ENCODE peak calls at places on chromosomes 13 and 19, in seven cellular contexts. E, Z, H, W, B, P and L are unnamed samples.

GRCh38 chr13:101624981-101625380 is 172.5 kb downstream of the ITGBL1 start:
- DNase-seq in E (no peak), Z (no peak), H (no peak), W (no peak), B (no peak), P (no peak), L (no peak)

GRCh38 chr13:60756306-60756705 is 359.3 kb downstream of the TDRD3 start:
- DNase-seq in E (no peak), Z (no peak), H (no peak), W (peak; percentile 32), B (no peak), P (no peak), L (no peak)

GRCh38 chr13:57123660-57124059 is 17.1 kb upstream of the PRR20A start:
- DNase-seq in E (no peak), Z (no peak), H (no peak), W (peak; percentile 75), B (no peak), P (no peak), L (no peak)

GRCh38 chr13:109764474-109765292 is 21.7 kb downstream of the IRS2 start:
- DNase-seq in E (no peak), Z (no peak), H (no peak), W (no peak), B (no peak), P (no peak), L (no peak)

GRCh38 chr13:62193919-62194318 is 778.3 kb upstream of the PCDH20 start:
- DNase-seq in E (no peak), Z (no peak), H (no peak), W (no peak), B (no peak), P (no peak), L (no peak)

GRCh38 chr13:44308352-44308751 is 65.3 kb upstream of the SERP2 start:
- DNase-seq in E (no peak), Z (no peak), H (no peak), W (no peak), B (no peak), P (no peak), L (no peak)

GRCh38 chr19:33819875-33820781 is 23.5 kb downstream of the KCTD15 start:
- DNase-seq in E (no peak), Z (peak; percentile 89), H (peak; percentile 85), W (peak; percentile 55), B (no peak), P (peak; percentile 53), L (no peak)

GRCh38 chr13:26621731-26622401 is 64.4 kb downstream of the WASF3 start:
- DNase-seq in E (no peak), Z (no peak), H (no peak), W (no peak), B (no peak), P (peak; percentile 62), L (no peak)

GRCh38 chr19:46365561-46365960 is 18.7 kb downstream of the PPP5C start:
- DNase-seq in E (no peak), Z (no peak), H (no peak), W (no peak), B (no peak), P (no peak), L (no peak)

GRCh38 chr13:106595623-106596022 is 27.7 kb upstream of the ARGLU1 start:
- DNase-seq in E (no peak), Z (no peak), H (no peak), W (no peak), B (no peak), P (no peak), L (no peak)

GRCh38 chr19:41452584-41453275 is 9.8 kb downstream of the ERICH4 start:
- DNase-seq in E (no peak), Z (no peak), H (no peak), W (no peak), B (no peak), P (no peak), L (no peak)

GRCh38 chr13:37869756-37870488 is at the start of gene TRPC4:
- DNase-seq in E (no peak), Z (peak; percentile 78), H (peak; percentile 6), W (peak; percentile 22), B (no peak), P (peak; percentile 12), L (no peak)

GRCh38 chr19:8517551-8518442 is 3.8 kb upstream of the ZNF414 start:
- DNase-seq in E (no peak), Z (no peak), H (no peak), W (no peak), B (no peak), P (no peak), L (no peak)

GRCh38 chr19:4981681-4981958 is 12.7 kb downstream of the KDM4B start:
- DNase-seq in E (no peak), Z (no peak), H (no peak), W (no peak), B (no peak), P (no peak), L (no peak)

GRCh38 chr19:56900573-56901097 is 60.1 kb upstream of the PEG3 start:
- DNase-seq in E (no peak), Z (no peak), H (no peak), W (no peak), B (no peak), P (peak; percentile 98), L (no peak)

GRCh38 chr19:36973021-36973843 is 57.1 kb downstream of the ZNF568 start:
- DNase-seq in E (peak; percentile 17), Z (no peak), H (peak; percentile 20), W (peak; percentile 62), B (no peak), P (no peak), L (no peak)

GRCh38 chr19:42286349-42287016 is 15.4 kb upstream of the PRR19 start:
- DNase-seq in E (no peak), Z (no peak), H (peak; percentile 60), W (peak; percentile 57), B (no peak), P (no peak), L (no peak)

GRCh38 chr13:110126391-110126961 is 180.5 kb downstream of the COL4A1 start:
- DNase-seq in E (no peak), Z (no peak), H (no peak), W (peak; percentile 98), B (no peak), P (no peak), L (no peak)

GRCh38 chr19:42284066-42284501 is 15.0 kb downstream of the CIC start:
- DNase-seq in E (no peak), Z (no peak), H (peak; percentile 88), W (peak; percentile 51), B (no peak), P (no peak), L (no peak)

GRCh38 chr13:21988624-21989023 is 317.8 kb downstream of the FGF9 start:
- DNase-seq in E (no peak), Z (no peak), H (no peak), W (no peak), B (no peak), P (no peak), L (no peak)

GRCh38 chr19:55370305-55370988 is at the start of gene IL11:
- DNase-seq in E (no peak), Z (no peak), H (no peak), W (no peak), B (no peak), P (no peak), L (no peak)
- TF ChIP-seq EZH2 in E (no peak), Z (peak; percentile 25), H (no peak), W (peak; percentile 59), B (no peak), P (peak; percentile 20), L (no peak)

GRCh38 chr19:3366761-3367571 is 583 bp downstream of the NFIC start:
- DNase-seq in E (no peak), Z (peak; percentile 77), H (peak; percentile 76), W (peak; percentile 42), B (no peak), P (no peak), L (no peak)
- H3K9ac ChIP-seq in E (peak overlapping the region; percentile 64), Z (no peak overlapping the region), H (peak overlapping the region; percentile 95), W (peak overlapping the region; percentile 71), B (peak overlapping the region; percentile 100), P (peak overlapping the region; percentile 22), L (peak overlapping the region; percentile 95)

GRCh38 chr13:105567951-105568510 is 967.4 kb downstream of the EFNB2 start:
- DNase-seq in E (no peak), Z (no peak), H (no peak), W (no peak), B (no peak), P (no peak), L (no peak)

GRCh38 chr13:105569816-105570215 is 965.6 kb downstream of the EFNB2 start:
- DNase-seq in E (no peak), Z (no peak), H (no peak), W (no peak), B (no peak), P (no peak), L (no peak)

GRCh38 chr13:105565328-105565727 is 970.1 kb downstream of the EFNB2 start:
- DNase-seq in E (no peak), Z (no peak), H (no peak), W (no peak), B (no peak), P (no peak), L (no peak)
- TF ChIP-seq POLR2AphosphoS5 in E (no peak), Z (no peak), H (no peak), W (no peak), B (no peak), P (no peak), L (no peak)

GRCh38 chr13:112969692-112970338 is 801 bp downstream of the MCF2L start:
- DNase-seq in E (no peak), Z (no peak), H (no peak), W (no peak), B (no peak), P (no peak), L (no peak)
- TF ChIP-seq EZH2 in E (no peak), Z (no peak), H (no peak), W (no peak), B (no peak), P (no peak), L (no peak)

DNA sequence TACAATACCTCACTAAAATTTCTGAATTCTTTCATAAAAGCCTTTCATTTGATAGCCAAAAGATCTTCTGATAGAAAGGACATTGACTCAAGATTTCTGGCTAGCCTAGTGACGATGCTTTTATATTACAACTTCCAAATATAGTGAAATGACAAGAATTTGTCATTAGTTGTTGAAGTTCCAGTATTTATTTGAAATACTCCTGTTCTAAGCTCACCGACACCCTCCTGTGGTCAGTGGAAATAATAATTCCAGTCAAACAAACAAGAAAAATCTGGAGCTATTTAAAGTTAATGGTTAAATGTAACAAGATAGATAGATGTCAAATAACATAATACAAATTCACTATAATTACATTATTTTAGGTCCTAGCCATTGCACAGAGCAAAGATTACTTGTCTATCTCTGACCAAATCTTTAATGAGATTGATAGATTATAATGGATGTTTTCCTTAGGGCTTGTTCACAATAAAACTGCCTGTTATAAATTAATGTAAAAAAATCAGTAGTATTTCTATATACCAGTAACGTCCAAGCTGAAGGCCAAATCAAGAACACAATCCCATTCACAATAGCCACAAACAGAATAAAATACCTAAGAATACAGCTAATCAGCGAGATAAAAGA is 195.5 kb downstream of the RGCC start:
- DNase-seq in E (no peak), Z (no peak), H (peak; percentile 16), W (peak; percentile 88), B (peak; percentile 23), P (peak; percentile 62), L (peak; percentile 32)
- H3K9ac ChIP-seq in E (no peak overlapping the region), Z (no peak overlapping the region), H (no peak overlapping the region), W (peak overlapping the region; percentile 29), B (no peak overlapping the region), P (no peak overlapping the region), L (no peak overlapping the region)

GRCh38 chr13:33642374-33643065 is 175.4 kb upstream of the RFC3 start:
- DNase-seq in E (no peak), Z (no peak), H (no peak), W (no peak), B (no peak), P (peak; percentile 99), L (no peak)
- TF ChIP-seq POLR2AphosphoS5 in E (no peak), Z (no peak), H (no peak), W (no peak), B (no peak), P (peak; percentile 51), L (no peak)